ENCODE peak calls at places on chromosomes 12 and 14, in nine cellular contexts. G is body of pancreas, L is A549, U is right cardiac atrium, I is mammary epithelial cell, V is kidney, J is endothelial cell of umbilical vein, Z is GM23338, A is uterus. B is an unnamed sample.

GRCh38 chr12:93571854-93572711 is at the start of gene SOCS2:
- DNase-seq in G (peak; percentile 59), L (peak; percentile 35), U (peak; percentile 80), I (peak; percentile 30), V (peak; percentile 79), J (peak; percentile 8), Z (peak; percentile 77), A (peak; percentile 65), B (peak; percentile 57)

GRCh38 chr12:1517007-1517406 is 77.4 kb downstream of the FBXL14 start:
- DNase-seq in G (no peak), L (no peak), U (no peak), I (peak; percentile 93), V (no peak), J (no peak), Z (peak; percentile 81), A (no peak), B (no peak)

GRCh38 chr12:124170756-124171155 is 124.1 kb upstream of the RFLNA start:
- DNase-seq in G (no peak), L (no peak), U (no peak), I (no peak), V (no peak), J (no peak), Z (no peak), A (no peak), B (no peak)

GRCh38 chr12:114918535-114919233 is 234.7 kb upstream of the TBX3 start:
- DNase-seq in G (no peak), L (peak; percentile 79), U (no peak), I (peak; percentile 40), V (no peak), J (no peak), Z (no peak), A (no peak), B (no peak)

GRCh38 chr14:69170848-69171247 is 17.9 kb upstream of the DCAF5 start:
- DNase-seq in G (no peak), L (no peak), U (no peak), I (peak; percentile 31), V (no peak), J (no peak), Z (no peak), A (no peak), B (no peak)

GRCh38 chr14:69982220-69982795 is 103.1 kb downstream of the SMOC1 start:
- DNase-seq in G (no peak), L (no peak), U (no peak), I (no peak), V (no peak), J (no peak), Z (no peak), A (no peak), B (no peak)

GRCh38 chr12:51970904-51971646 is 19.6 kb downstream of the ACVR1B start:
- DNase-seq in G (no peak), L (peak; percentile 66), U (no peak), I (peak; percentile 87), V (no peak), J (peak; percentile 89), Z (peak; percentile 87), A (no peak), B (no peak)

GRCh38 chr14:62002636-62003035 is 240.4 kb downstream of the SNAPC1 start:
- DNase-seq in G (no peak), L (no peak), U (no peak), I (peak; percentile 86), V (no peak), J (peak; percentile 6), Z (no peak), A (no peak), B (no peak)

GRCh38 chr12:3604750-3605638 is 114.0 kb downstream of the PRMT8 start:
- DNase-seq in G (peak; percentile 80), L (no peak), U (peak; percentile 91), I (peak; percentile 61), V (no peak), J (peak; percentile 41), Z (peak; percentile 67), A (no peak), B (peak; percentile 76)

GRCh38 chr12:13183621-13184020 is 12.9 kb upstream of the EMP1 start:
- DNase-seq in G (no peak), L (no peak), U (no peak), I (no peak), V (no peak), J (no peak), Z (no peak), A (no peak), B (no peak)

GRCh38 chr14:64758025-64758521 is 53.8 kb downstream of the PLEKHG3 start:
- DNase-seq in G (peak; percentile 64), L (no peak), U (peak; percentile 59), I (peak; percentile 86), V (peak; percentile 53), J (no peak), Z (peak; percentile 61), A (peak; percentile 65), B (no peak)

GRCh38 chr14:91059576-91060471 is 617 bp downstream of the RPS6KA5 start:
- DNase-seq in G (peak; percentile 66), L (peak; percentile 41), U (peak; percentile 88), I (peak; percentile 33), V (peak; percentile 88), J (peak; percentile 32), Z (peak; percentile 66), A (peak; percentile 30), B (peak; percentile 71)

GRCh38 chr12:52230364-52231281 is 2.4 kb upstream of the KRT7 start:
- DNase-seq in G (peak; percentile 66), L (no peak), U (no peak), I (peak; percentile 75), V (peak; percentile 85), J (peak; percentile 84), Z (peak; percentile 56), A (no peak), B (peak; percentile 68)

GRCh38 chr12:4223273-4223855 is 50.2 kb upstream of the CCND2 start:
- DNase-seq in G (no peak), L (no peak), U (no peak), I (no peak), V (no peak), J (no peak), Z (no peak), A (no peak), B (no peak)

GRCh38 chr14:91108941-91109611 is 4.8 kb upstream of the DGLUCY start:
- DNase-seq in G (peak; percentile 66), L (no peak), U (peak; percentile 59), I (peak; percentile 29), V (peak; percentile 71), J (peak; percentile 98), Z (no peak), A (peak; percentile 31), B (no peak)

GRCh38 chr12:81077686-81078441 is at the start of gene ACSS3:
- DNase-seq in G (peak; percentile 68), L (no peak), U (peak; percentile 83), I (no peak), V (peak; percentile 86), J (no peak), Z (peak; percentile 95), A (peak; percentile 56), B (peak; percentile 71)

GRCh38 chr14:96926006-96926405 is 128.8 kb downstream of the VRK1 start:
- DNase-seq in G (no peak), L (no peak), U (no peak), I (no peak), V (no peak), J (no peak), Z (no peak), A (no peak), B (no peak)

GRCh38 chr14:45253754-45254300 is 825 bp upstream of the MIS18BP1 start:
- DNase-seq in G (peak; percentile 10), L (peak; percentile 33), U (peak; percentile 54), I (peak; percentile 63), V (peak; percentile 63), J (peak; percentile 59), Z (peak; percentile 17), A (no peak), B (no peak)

GRCh38 chr12:9364224-9365176 is 156.3 kb upstream of the PZP start:
- DNase-seq in G (no peak), L (no peak), U (no peak), I (peak; percentile 99), V (no peak), J (no peak), Z (peak; percentile 91), A (no peak), B (no peak)

GRCh38 chr12:53843545-53843944 is 91.8 kb upstream of the CISTR start:
- DNase-seq in G (no peak), L (no peak), U (no peak), I (no peak), V (no peak), J (no peak), Z (no peak), A (no peak), B (no peak)

GRCh38 chr12:53845932-53846331 is 92.7 kb upstream of the HOXC13 start:
- DNase-seq in G (no peak), L (peak; percentile 9), U (no peak), I (no peak), V (no peak), J (no peak), Z (no peak), A (no peak), B (no peak)

GRCh38 chr12:53844989-53845836 is 93.4 kb upstream of the HOXC13 start:
- DNase-seq in G (no peak), L (peak; percentile 88), U (no peak), I (peak; percentile 83), V (no peak), J (no peak), Z (peak; percentile 47), A (no peak), B (no peak)

GRCh38 chr12:53849113-53849512 is 89.5 kb upstream of the HOXC13 start:
- DNase-seq in G (no peak), L (no peak), U (no peak), I (no peak), V (no peak), J (no peak), Z (no peak), A (no peak), B (no peak)
- H3K4me1 ChIP-seq in G (no peaks in the 10 kb centered on the region), L (peaks cover 31% of the 10 kb centered on the region), U (no peaks in the 10 kb centered on the region), I (peaks cover 23% of the 10 kb centered on the region), V (no peaks in the 10 kb centered on the region), J (no peaks in the 10 kb centered on the region), Z (no peaks in the 10 kb centered on the region), A (no peaks in the 10 kb centered on the region), B (no peaks in the 10 kb centered on the region)

DNA sequence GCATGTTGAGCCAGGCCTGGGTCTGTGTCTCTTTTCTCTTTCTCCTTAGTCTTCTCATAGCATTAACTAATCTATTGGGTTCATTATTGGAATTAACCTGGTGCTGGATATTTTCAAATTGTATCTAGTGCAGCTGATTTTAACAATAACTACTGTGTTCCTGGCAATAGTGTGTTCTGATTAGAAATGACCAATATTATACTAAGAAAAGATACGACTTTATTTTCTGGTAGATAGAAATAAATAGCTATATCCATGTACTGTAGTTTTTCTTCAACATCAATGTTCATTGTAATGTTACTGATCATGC is 3.0 kb downstream of the FOS start:
- DNase-seq in G (no peak), L (no peak), U (no peak), I (no peak), V (no peak), J (no peak), Z (no peak), A (no peak), B (no peak)
- H3K4me3 ChIP-seq in G (no peak overlapping the region), L (no peak overlapping the region), U (no peak overlapping the region), I (no peak overlapping the region), V (peak overlapping the region; percentile 59), J (no peak overlapping the region), Z (peak overlapping the region; percentile 99), A (no peak overlapping the region), B (no peak overlapping the region)

GRCh38 chr12:104694711-104695110 is 238.0 kb downstream of the CHST11 start:
- DNase-seq in G (no peak), L (no peak), U (peak; percentile 70), I (no peak), V (no peak), J (no peak), Z (no peak), A (no peak), B (no peak)
- H3K4me1 ChIP-seq in G (peaks cover 5% of the 10 kb centered on the region), L (peaks cover 10% of the 10 kb centered on the region), U (peaks cover 21% of the 10 kb centered on the region), I (no peaks in the 10 kb centered on the region), V (no peaks in the 10 kb centered on the region), J (peaks cover 10% of the 10 kb centered on the region), Z (peaks cover 15% of the 10 kb centered on the region), A (no peaks in the 10 kb centered on the region), B (peaks cover 41% of the 10 kb centered on the region)

GRCh38 chr12:128795530-128796361 is 28.0 kb downstream of the SLC15A4 start:
- DNase-seq in G (no peak), L (no peak), U (no peak), I (no peak), V (no peak), J (peak; percentile 24), Z (no peak), A (no peak), B (peak; percentile 12)
- H3K4me3 ChIP-seq in G (no peak overlapping the region), L (no peak overlapping the region), U (no peak overlapping the region), I (no peak overlapping the region), V (no peak overlapping the region), J (no peak overlapping the region), Z (no peak overlapping the region), A (no peak overlapping the region), B (no peak overlapping the region)

B was measured in heart left ventricle.